ENCODE peak calls at places on chromosomes 4 and X, in six cellular contexts. M is H1, T is HepG2, A is HCT116, W is K562, C is GM12878. S is an unnamed sample. For H3K4me1, the result is how much of the 10 kb centered on the place peaks cover.

GRCh38 chr4:41358626-41359025 is 101.9 kb downstream of the UCHL1 start:
- DNase-seq in M (no peak), T (no peak), A (no peak), W (no peak), C (no peak), S (no peak)

GRCh38 chr4:139599594-139600374 is 43.8 kb upstream of the SETD7 start:
- DNase-seq in M (no peak), T (peak), A (no peak), W (no peak), C (no peak), S (no peak)

GRCh38 chr4:17339376-17339775 is 172.5 kb downstream of the QDPR start:
- DNase-seq in M (no peak), T (no peak), A (no peak), W (no peak), C (no peak), S (no peak)

GRCh38 chr4:62260256-62260655 is 1060.1 kb downstream of the ADGRL3 start:
- DNase-seq in M (no peak), T (no peak), A (no peak), W (no peak), C (no peak), S (no peak)

GRCh38 chr4:110075891-110076290 is 122.5 kb downstream of the ELOVL6 start:
- DNase-seq in M (no peak), T (no peak), A (no peak), W (no peak), C (no peak), S (no peak)

GRCh38 chr4:32826169-32826568 is 2106.0 kb downstream of the PCDH7 start:
- DNase-seq in M (no peak), T (no peak), A (peak), W (no peak), C (no peak), S (no peak)

GRCh38 chrX:130280901-130281300 is 12.2 kb upstream of the ZNF280C start:
- DNase-seq in M (no peak), T (no peak), A (no peak), W (no peak), C (no peak), S (peak)

GRCh38 chr4:175238827-175239517 is 320.8 kb downstream of the ADAM29 start:
- DNase-seq in M (no peak), T (no peak), A (no peak), W (no peak), C (no peak), S (no peak)

GRCh38 chr4:39062094-39062493 is at the start of gene KLHL5:
- DNase-seq in M (no peak), T (no peak), A (no peak), W (no peak), C (no peak), S (peak)

GRCh38 chr4:6404611-6405416 is 67.6 kb downstream of the PPP2R2C start:
- DNase-seq in M (no peak), T (no peak), A (no peak), W (no peak), C (no peak), S (no peak)

GRCh38 chr4:128686810-128687209 is 122.7 kb upstream of the JADE1 start:
- DNase-seq in M (no peak), T (no peak), A (no peak), W (no peak), C (no peak), S (no peak)

GRCh38 chr4:140252742-140253555 is 99.0 kb upstream of the MAML3 start:
- DNase-seq in M (peak), T (no peak), A (peak), W (peak), C (no peak), S (peak)

GRCh38 chrX:121114691-121115090 is 67.3 kb downstream of the GLUD2 start:
- DNase-seq in M (no peak), T (no peak), A (no peak), W (no peak), C (no peak), S (no peak)

GRCh38 chr4:102684605-102685052 is 76.1 kb downstream of the MANBA start:
- DNase-seq in M (no peak), T (no peak), A (peak), W (no peak), C (peak), S (no peak)

GRCh38 chr4:53315300-53315699 is 50.6 kb downstream of the SCFD2 start:
- DNase-seq in M (no peak), T (no peak), A (no peak), W (no peak), C (no peak), S (no peak)

GRCh38 chr4:15352508-15352907 is 75.3 kb upstream of the C1QTNF7 start:
- DNase-seq in M (no peak), T (no peak), A (no peak), W (no peak), C (no peak), S (no peak)

GRCh38 chrX:102599084-102599949 is at the start of gene ARMCX5:
- DNase-seq in M (peak), T (peak), A (peak), W (peak), C (peak), S (peak)

GRCh38 chr4:36024901-36025610 is 219.3 kb downstream of the ARAP2 start:
- DNase-seq in M (no peak), T (no peak), A (peak), W (no peak), C (no peak), S (no peak)

GRCh38 chr4:111360906-111361305 is 738.0 kb upstream of the PITX2 start:
- DNase-seq in M (no peak), T (no peak), A (no peak), W (no peak), C (no peak), S (no peak)
- TF ChIP-seq ZNF274 in M (no peak), T (no peak), A (no peak), W (no peak), C (no peak), S (no peak)

DNA sequence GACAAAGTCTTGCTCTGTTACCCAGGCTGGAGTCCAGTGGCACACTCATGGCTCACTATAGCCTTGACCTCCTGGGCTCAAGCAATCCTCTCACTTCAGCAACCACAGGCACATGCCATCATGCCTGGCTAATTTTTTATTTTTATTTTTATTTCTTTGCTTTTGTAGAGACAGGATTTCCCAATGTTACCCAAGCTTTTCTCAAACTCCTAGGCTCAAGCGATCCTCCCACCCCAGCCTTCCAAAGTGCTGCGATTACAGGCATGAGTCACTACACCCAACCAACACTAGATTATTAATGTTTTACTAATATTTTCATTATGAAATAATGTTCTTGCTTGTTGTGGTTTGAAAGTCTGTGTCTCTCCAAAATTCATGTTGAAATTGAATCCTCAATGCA is 5.2 kb upstream of the ACTRT1 start:
- DNase-seq in M (no peak), T (no peak), A (no peak), W (no peak), C (no peak), S (no peak)
- H3K4me1 ChIP-seq in M (under half), T (under half), A (under half), W (under half), C (under half), S (under half)

GRCh38 chr4:93791570-93792195 is 36.9 kb upstream of the ATOH1 start:
- DNase-seq in M (peak), T (peak), A (peak), W (peak), C (no peak), S (peak)
- TF ChIP-seq ZNF274 in M (no peak), T (no peak), A (no peak), W (no peak), C (no peak), S (no peak)

GRCh38 chr4:108143515-108143914 is 25.2 kb downstream of the LEF1 start:
- DNase-seq in M (no peak), T (no peak), A (no peak), W (no peak), C (no peak), S (no peak)

GRCh38 chr4:108139089-108139488 is 29.6 kb downstream of the LEF1 start:
- DNase-seq in M (no peak), T (no peak), A (no peak), W (no peak), C (no peak), S (no peak)

GRCh38 chr4:108142870-108143269 is 25.9 kb downstream of the LEF1 start:
- DNase-seq in M (no peak), T (no peak), A (no peak), W (no peak), C (no peak), S (no peak)

GRCh38 chr4:108141213-108142045 is 27.3 kb downstream of the LEF1 start:
- DNase-seq in M (no peak), T (no peak), A (no peak), W (no peak), C (no peak), S (no peak)

GRCh38 chr4:108140328-108140727 is 28.4 kb downstream of the LEF1 start:
- DNase-seq in M (no peak), T (no peak), A (no peak), W (no peak), C (no peak), S (no peak)
- H3K4me1 ChIP-seq in M (under half), T (under half), A (under half), W (under half), C (under half), S (under half)

DNA sequence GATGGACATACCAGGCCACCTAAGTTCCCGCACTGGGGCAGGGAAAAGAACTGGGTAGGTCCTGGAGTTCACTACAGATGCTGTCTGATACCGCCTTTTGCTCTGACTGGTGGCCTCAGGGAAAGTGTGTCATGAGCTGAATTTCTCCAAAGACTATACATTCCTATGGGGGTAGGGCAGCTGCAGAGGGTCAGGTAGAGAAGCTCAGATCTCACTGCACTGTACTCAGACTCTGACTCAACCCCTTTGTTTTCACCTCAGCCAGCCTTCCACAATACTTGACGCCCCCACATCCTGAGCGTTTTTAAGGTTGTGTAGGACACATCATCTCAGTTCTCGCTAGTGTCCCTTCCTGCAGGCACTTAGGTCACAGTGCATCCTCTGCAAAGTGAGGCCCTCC is 7.8 kb downstream of the GATB start:
- DNase-seq in M (no peak), T (no peak), A (no peak), W (no peak), C (no peak), S (no peak)
- TF ChIP-seq ZNF274 in M (no peak), T (no peak), A (no peak), W (no peak), C (no peak), S (no peak)

GRCh38 chr4:82358773-82359324 is 14.9 kb downstream of the HNRNPD start:
- DNase-seq in M (no peak), T (no peak), A (no peak), W (no peak), C (no peak), S (no peak)

GRCh38 chr4:82360298-82361177 is 13.3 kb downstream of the HNRNPD start:
- DNase-seq in M (no peak), T (no peak), A (no peak), W (peak), C (no peak), S (no peak)

GRCh38 chr4:82363896-82364487 is 9.8 kb downstream of the HNRNPD start:
- DNase-seq in M (no peak), T (no peak), A (no peak), W (no peak), C (no peak), S (no peak)

GRCh38 chr4:82357640-82358039 is 16.2 kb downstream of the HNRNPD start:
- DNase-seq in M (no peak), T (no peak), A (no peak), W (no peak), C (no peak), S (no peak)

DNA sequence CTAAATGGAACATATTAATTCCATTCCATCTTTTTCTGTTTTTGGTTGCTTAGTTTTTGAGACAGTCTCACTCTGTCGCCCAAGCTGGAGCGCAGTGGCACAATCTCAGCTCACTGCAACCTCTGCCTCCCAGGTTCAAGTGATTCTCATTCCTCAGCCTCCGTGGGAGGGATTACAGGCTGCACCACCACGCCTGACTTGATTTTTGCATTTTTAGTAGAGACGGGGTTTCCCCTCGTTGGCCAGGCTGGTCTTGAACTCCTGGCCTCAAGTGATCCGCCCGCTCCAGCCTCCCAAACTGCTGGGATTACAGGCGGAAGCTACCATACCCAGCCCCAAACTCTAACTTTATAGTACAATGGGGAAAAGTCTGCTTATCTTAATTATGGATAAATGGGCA is 11.2 kb downstream of the HNRNPD start:
- DNase-seq in M (no peak), T (no peak), A (no peak), W (no peak), C (no peak), S (no peak)
- H3K4me1 ChIP-seq in M (under half), T (half or more), A (under half), W (under half), C (under half), S (under half)

GRCh38 chr4:133146192-133146573 is 2.9 kb upstream of the PCDH10 start:
- DNase-seq in M (no peak), T (no peak), A (no peak), W (no peak), C (no peak), S (no peak)
- TF ChIP-seq ZNF274 in M (no peak), T (no peak), A (no peak), W (no peak), C (no peak), S (no peak)

GRCh38 chrX:71625471-71625870 is 7.2 kb upstream of the CXCR3 start:
- DNase-seq in M (no peak), T (peak), A (no peak), W (no peak), C (no peak), S (no peak)

GRCh38 chrX:71621644-71622346 is 3.5 kb upstream of the CXCR3 start:
- DNase-seq in M (no peak), T (no peak), A (no peak), W (no peak), C (no peak), S (no peak)

GRCh38 chrX:71623714-71624113 is 5.4 kb upstream of the CXCR3 start:
- DNase-seq in M (no peak), T (no peak), A (no peak), W (no peak), C (no peak), S (no peak)

GRCh38 chrX:71623105-71623450 is 4.8 kb upstream of the CXCR3 start:
- DNase-seq in M (no peak), T (no peak), A (no peak), W (no peak), C (no peak), S (no peak)

GRCh38 chrX:71622347-71623104 is 4.2 kb upstream of the CXCR3 start:
- DNase-seq in M (peak), T (peak), A (peak), W (no peak), C (peak), S (peak)
- H3K4me1 ChIP-seq in M (under half), T (half or more), A (under half), W (under half), C (half or more), S (under half)